ENCODE peak calls at places on chromosomes 5 and 9, in seven cellular contexts. N is heart right ventricle, O is mammary epithelial cell, Q is fibroblast of lung, L is neural progenitor cell, H is OCI-LY7, M is lower lobe of right lung. B is an unnamed sample.
A peak's percentile ranks its signal among the peaks of the same experiment; 100 is the strongest.

GRCh38 chr9:10026585-10026984 is 586.2 kb downstream of the PTPRD start:
- DNase-seq in N (no peak), O (no peak), Q (no peak), L (peak; percentile 2), H (no peak), M (no peak), B (no peak)

GRCh38 chr5:54091416-54092130 is 218.8 kb downstream of the ARL15 start:
- DNase-seq in N (peak; percentile 49), O (peak; percentile 70), Q (no peak), L (no peak), H (no peak), M (no peak), B (no peak)

GRCh38 chr5:134504629-134505300 is 20.7 kb upstream of the JADE2 start:
- DNase-seq in N (no peak), O (no peak), Q (no peak), L (no peak), H (no peak), M (no peak), B (no peak)

GRCh38 chr5:73454379-73455036 is 5.9 kb upstream of the FOXD1 start:
- DNase-seq in N (no peak), O (peak; percentile 69), Q (peak; percentile 60), L (peak; percentile 84), H (peak; percentile 58), M (no peak), B (no peak)

GRCh38 chr5:68369436-68370125 is 154.0 kb downstream of the PIK3R1 start:
- DNase-seq in N (no peak), O (no peak), Q (no peak), L (no peak), H (peak; percentile 6), M (no peak), B (no peak)

GRCh38 chr9:111036946-111037743 is 1.1 kb downstream of the LPAR1 start:
- DNase-seq in N (no peak), O (peak; percentile 32), Q (peak; percentile 58), L (peak; percentile 61), H (no peak), M (no peak), B (no peak)

GRCh38 chr9:71737455-71737854 is 30.9 kb downstream of the CEMIP2 start:
- DNase-seq in N (no peak), O (peak; percentile 44), Q (peak; percentile 36), L (no peak), H (no peak), M (no peak), B (no peak)

GRCh38 chr9:126938332-126938731 is 23.8 kb downstream of the RALGPS1 start:
- DNase-seq in N (no peak), O (no peak), Q (no peak), L (no peak), H (no peak), M (no peak), B (no peak)

GRCh38 chr9:89473762-89474469 is 24.0 kb downstream of the SEMA4D start:
- DNase-seq in N (no peak), O (no peak), Q (peak; percentile 69), L (no peak), H (no peak), M (no peak), B (no peak)

GRCh38 chr5:77181173-77181572 is 29.3 kb upstream of the PDE8B start:
- DNase-seq in N (no peak), O (no peak), Q (no peak), L (peak; percentile 34), H (no peak), M (no peak), B (no peak)
- H3K4me3 ChIP-seq in N (no peak overlapping the region), O (no peak overlapping the region), Q (no peak overlapping the region), L (peak overlapping the region; percentile 64), H (no peak overlapping the region), M (no peak overlapping the region), B (no peak overlapping the region)

GRCh38 chr9:28926311-28926710 is 1353.0 kb upstream of the C9orf72 start:
- DNase-seq in N (no peak), O (no peak), Q (no peak), L (no peak), H (no peak), M (no peak), B (no peak)
- H3K4me1 ChIP-seq in N (no peaks in the 10 kb centered on the region), O (peaks cover 74% of the 10 kb centered on the region), Q (no peaks in the 10 kb centered on the region), L (peaks cover 19% of the 10 kb centered on the region), H (no peaks in the 10 kb centered on the region), M (no peaks in the 10 kb centered on the region), B (no peaks in the 10 kb centered on the region)

GRCh38 chr5:23316060-23316591 is 191.3 kb upstream of the PRDM9 start:
- DNase-seq in N (no peak), O (no peak), Q (no peak), L (peak; percentile 48), H (no peak), M (no peak), B (no peak)
- H3K4me3 ChIP-seq in N (no peak overlapping the region), O (no peak overlapping the region), Q (no peak overlapping the region), L (no peak overlapping the region), H (no peak overlapping the region), M (no peak overlapping the region), B (no peak overlapping the region)

DNA sequence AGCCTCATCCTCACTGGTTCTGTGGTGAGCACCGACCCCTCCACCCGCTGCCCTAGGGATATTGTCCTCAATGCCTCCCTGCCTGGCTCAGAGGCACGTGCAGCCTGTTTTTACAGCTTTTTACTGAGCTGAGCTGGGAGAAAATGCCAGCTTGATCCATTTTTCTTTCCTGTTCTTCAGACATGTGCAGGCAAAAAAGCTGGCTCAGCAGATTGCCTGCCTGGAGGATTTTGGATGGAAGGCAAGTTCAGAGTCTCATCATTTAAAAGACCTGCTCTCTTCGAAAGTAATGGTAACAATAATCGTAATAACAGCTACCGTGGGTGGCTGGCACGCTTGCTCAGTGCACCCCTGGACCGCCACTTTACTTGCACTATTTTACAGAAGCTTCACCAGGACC is 135.0 kb upstream of the SMIM23 start:
- DNase-seq in N (no peak), O (no peak), Q (no peak), L (no peak), H (no peak), M (no peak), B (no peak)
- H3K4me1 ChIP-seq in N (no peaks in the 10 kb centered on the region), O (peaks cover 3% of the 10 kb centered on the region), Q (no peaks in the 10 kb centered on the region), L (peaks cover 13% of the 10 kb centered on the region), H (no peaks in the 10 kb centered on the region), M (no peaks in the 10 kb centered on the region), B (no peaks in the 10 kb centered on the region)

GRCh38 chr5:61587120-61587519 is 255.1 kb downstream of the ZSWIM6 start:
- DNase-seq in N (no peak), O (no peak), Q (no peak), L (no peak), H (no peak), M (no peak), B (no peak)
- H3K4me3 ChIP-seq in N (no peak overlapping the region), O (no peak overlapping the region), Q (no peak overlapping the region), L (no peak overlapping the region), H (no peak overlapping the region), M (no peak overlapping the region), B (no peak overlapping the region)

DNA sequence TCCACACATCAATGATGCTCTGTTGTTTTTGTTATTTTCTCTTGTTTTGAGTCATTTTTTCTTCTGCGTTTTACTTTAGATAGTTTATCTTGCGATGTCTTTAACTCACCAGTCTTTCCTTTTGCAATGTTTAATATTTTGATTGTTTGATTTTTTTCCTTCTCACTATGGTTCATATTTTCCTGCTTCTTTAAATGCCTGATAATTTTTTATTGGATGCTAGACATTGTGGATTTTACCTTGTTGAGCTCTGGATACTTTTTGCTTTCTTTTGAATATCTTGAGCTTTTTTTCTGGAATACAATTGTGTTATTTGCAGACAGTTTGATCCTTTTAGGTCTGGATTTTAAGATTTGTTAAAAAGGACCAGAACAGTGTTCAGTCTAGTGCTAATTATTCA is 55.2 kb upstream of the GAS1 start:
- DNase-seq in N (no peak), O (no peak), Q (no peak), L (no peak), H (no peak), M (no peak), B (no peak)
- H3K4me1 ChIP-seq in N (no peaks in the 10 kb centered on the region), O (peaks cover 21% of the 10 kb centered on the region), Q (no peaks in the 10 kb centered on the region), L (no peaks in the 10 kb centered on the region), H (no peaks in the 10 kb centered on the region), M (no peaks in the 10 kb centered on the region), B (no peaks in the 10 kb centered on the region)

DNA sequence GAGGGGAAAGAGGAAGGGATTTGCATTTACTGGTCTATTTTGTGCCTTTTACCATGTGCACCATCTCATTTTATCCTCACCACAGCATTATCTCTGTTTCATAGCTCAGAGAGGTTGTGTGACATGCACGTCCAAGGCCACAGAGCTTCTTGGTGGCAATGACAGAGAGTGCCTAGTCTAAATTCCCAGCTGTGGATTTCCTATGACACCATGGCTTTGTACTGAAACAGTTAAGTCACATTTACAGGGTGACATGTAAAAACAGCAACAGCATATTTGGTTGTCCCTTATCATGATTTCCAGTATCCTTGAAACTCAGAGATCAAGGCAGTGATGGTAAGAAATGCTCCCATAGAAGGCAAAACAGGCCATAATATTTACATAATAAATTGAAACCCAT is 268.8 kb downstream of the AOPEP start:
- DNase-seq in N (no peak), O (no peak), Q (no peak), L (no peak), H (no peak), M (no peak), B (no peak)
- H3K4me3 ChIP-seq in N (no peak overlapping the region), O (no peak overlapping the region), Q (no peak overlapping the region), L (no peak overlapping the region), H (no peak overlapping the region), M (no peak overlapping the region), B (no peak overlapping the region)

GRCh38 chr5:148816357-148816756 is 10.1 kb upstream of the ADRB2 start:
- DNase-seq in N (no peak), O (no peak), Q (no peak), L (no peak), H (peak; percentile 53), M (no peak), B (no peak)
- H3K4me1 ChIP-seq in N (no peaks in the 10 kb centered on the region), O (no peaks in the 10 kb centered on the region), Q (no peaks in the 10 kb centered on the region), L (no peaks in the 10 kb centered on the region), H (peaks cover 60% of the 10 kb centered on the region), M (peaks cover 2% of the 10 kb centered on the region), B (no peaks in the 10 kb centered on the region)

B was measured in psoas muscle.